ENCODE peak calls at places on chromosomes 16 and 17, in six cellular contexts. One of them, this sample, is unnamed.

GRCh38 chr17:60641810-60642220 is 35.8 kb upstream of the BCAS3 start:
- DNase-seq in tibial artery: peak; percentile 42
- DNase-seq in neural progenitor cell: peak; percentile 78
- DNase-seq in RWPE1: peak; percentile 46
- DNase-seq in heart right ventricle: no peak
- DNase-seq in esophagus squamous epithelium: no peak
- DNase-seq in this sample: peak; percentile 26

GRCh38 chr16:11402051-11402744 is 56.9 kb downstream of the RMI2 start:
- DNase-seq in tibial artery: no peak
- DNase-seq in heart right ventricle: peak; percentile 53
- DNase-seq in esophagus squamous epithelium: no peak
- DNase-seq in neural progenitor cell: no peak
- DNase-seq in RWPE1: no peak
- DNase-seq in this sample: no peak

GRCh38 chr16:89805136-89805905 is 11.1 kb downstream of the FANCA start:
- DNase-seq in neural progenitor cell: no peak
- DNase-seq in heart right ventricle: no peak
- DNase-seq in tibial artery: no peak
- DNase-seq in esophagus squamous epithelium: no peak
- DNase-seq in RWPE1: no peak
- DNase-seq in this sample: peak; percentile 36

GRCh38 chr16:12587646-12588277 is 215.9 kb downstream of the CPPED1 start:
- DNase-seq in esophagus squamous epithelium: no peak
- DNase-seq in tibial artery: no peak
- DNase-seq in heart right ventricle: no peak
- DNase-seq in neural progenitor cell: no peak
- DNase-seq in RWPE1: no peak
- DNase-seq in this sample: no peak

GRCh38 chr16:8941718-8942344 is 21.9 kb downstream of the USP7 start:
- DNase-seq in tibial artery: no peak
- DNase-seq in neural progenitor cell: no peak
- DNase-seq in RWPE1: no peak
- DNase-seq in heart right ventricle: no peak
- DNase-seq in esophagus squamous epithelium: no peak
- DNase-seq in this sample: no peak

GRCh38 chr16:73232555-73233422 is 184.9 kb upstream of the ZFHX3 start:
- DNase-seq in esophagus squamous epithelium: no peak
- DNase-seq in tibial artery: no peak
- DNase-seq in heart right ventricle: peak; percentile 21
- DNase-seq in neural progenitor cell: no peak
- DNase-seq in RWPE1: no peak
- DNase-seq in this sample: peak; percentile 58

GRCh38 chr17:40819528-40820125 is 2.8 kb downstream of the KRT10 start:
- DNase-seq in heart right ventricle: no peak
- DNase-seq in tibial artery: peak; percentile 38
- DNase-seq in neural progenitor cell: no peak
- DNase-seq in esophagus squamous epithelium: no peak
- DNase-seq in RWPE1: peak; percentile 11
- DNase-seq in this sample: no peak

GRCh38 chr16:21075252-21075651 is 75.4 kb downstream of the DNAH3 start:
- DNase-seq in esophagus squamous epithelium: no peak
- DNase-seq in heart right ventricle: no peak
- DNase-seq in RWPE1: no peak
- DNase-seq in tibial artery: no peak
- DNase-seq in neural progenitor cell: no peak
- DNase-seq in this sample: no peak

GRCh38 chr17:49183801-49184200 is 26.6 kb downstream of the GNGT2 start:
- DNase-seq in esophagus squamous epithelium: no peak
- DNase-seq in neural progenitor cell: no peak
- DNase-seq in RWPE1: no peak
- DNase-seq in tibial artery: no peak
- DNase-seq in heart right ventricle: no peak
- DNase-seq in this sample: no peak

GRCh38 chr17:81703747-81704654 is 834 bp downstream of the MRPL12 start:
- DNase-seq in heart right ventricle: no peak
- DNase-seq in RWPE1: no peak
- DNase-seq in neural progenitor cell: no peak
- DNase-seq in esophagus squamous epithelium: no peak
- DNase-seq in tibial artery: no peak
- DNase-seq in this sample: no peak

GRCh38 chr17:35586569-35587073 is 501 bp upstream of the AP2B1 start:
- DNase-seq in neural progenitor cell: no peak
- DNase-seq in heart right ventricle: no peak
- DNase-seq in tibial artery: no peak
- DNase-seq in RWPE1: no peak
- DNase-seq in esophagus squamous epithelium: no peak
- DNase-seq in this sample: no peak

GRCh38 chr16:10385725-10386516 is at the start of gene ATF7IP2:
- DNase-seq in RWPE1: peak; percentile 94
- DNase-seq in tibial artery: peak; percentile 65
- DNase-seq in heart right ventricle: peak; percentile 91
- DNase-seq in esophagus squamous epithelium: peak; percentile 45
- DNase-seq in neural progenitor cell: peak; percentile 94
- DNase-seq in this sample: peak; percentile 29

GRCh38 chr17:10471853-10472252 is 2.5 kb upstream of the MYH4 start:
- DNase-seq in esophagus squamous epithelium: no peak
- DNase-seq in neural progenitor cell: no peak
- DNase-seq in tibial artery: no peak
- DNase-seq in RWPE1: peak; percentile 5
- DNase-seq in heart right ventricle: no peak
- DNase-seq in this sample: no peak

GRCh38 chr16:72066747-72067146 is 3.7 kb downstream of the HPR start:
- DNase-seq in neural progenitor cell: peak; percentile 56
- DNase-seq in tibial artery: no peak
- DNase-seq in esophagus squamous epithelium: no peak
- DNase-seq in RWPE1: peak; percentile 36
- DNase-seq in heart right ventricle: no peak
- DNase-seq in this sample: no peak

GRCh38 chr16:17359778-17360177 is 111.0 kb downstream of the XYLT1 start:
- DNase-seq in tibial artery: no peak
- DNase-seq in esophagus squamous epithelium: no peak
- DNase-seq in neural progenitor cell: no peak
- DNase-seq in heart right ventricle: no peak
- DNase-seq in RWPE1: no peak
- DNase-seq in this sample: no peak

GRCh38 chr17:8745586-8746500 is 1.2 kb upstream of the CCDC42 start:
- DNase-seq in heart right ventricle: peak; percentile 80
- DNase-seq in RWPE1: peak; percentile 59
- DNase-seq in tibial artery: peak; percentile 63
- DNase-seq in esophagus squamous epithelium: no peak
- DNase-seq in neural progenitor cell: peak; percentile 84
- DNase-seq in this sample: peak; percentile 13

GRCh38 chr17:39244016-39244599 is 18.4 kb upstream of the STAC2 start:
- DNase-seq in RWPE1: no peak
- DNase-seq in heart right ventricle: no peak
- DNase-seq in esophagus squamous epithelium: no peak
- DNase-seq in tibial artery: no peak
- DNase-seq in neural progenitor cell: no peak
- DNase-seq in this sample: no peak

GRCh38 chr16:85821441-85821901 is 22.0 kb downstream of the COX4I1 start:
- DNase-seq in heart right ventricle: peak; percentile 77
- DNase-seq in RWPE1: peak; percentile 85
- DNase-seq in tibial artery: peak; percentile 68
- DNase-seq in esophagus squamous epithelium: no peak
- DNase-seq in neural progenitor cell: peak; percentile 87
- DNase-seq in this sample: peak; percentile 31

GRCh38 chr16:66511615-66512500 is 38.1 kb downstream of the TK2 start:
- DNase-seq in RWPE1: peak; percentile 77
- DNase-seq in tibial artery: no peak
- DNase-seq in neural progenitor cell: peak; percentile 33
- DNase-seq in heart right ventricle: no peak
- DNase-seq in esophagus squamous epithelium: no peak
- DNase-seq in this sample: no peak

GRCh38 chr16:31888735-31889134 is 15.1 kb downstream of the ZNF267 start:
- DNase-seq in neural progenitor cell: no peak
- DNase-seq in heart right ventricle: no peak
- DNase-seq in RWPE1: no peak
- DNase-seq in esophagus squamous epithelium: no peak
- DNase-seq in tibial artery: no peak
- DNase-seq in this sample: no peak

GRCh38 chr17:1347681-1348318 is 52.2 kb downstream of the YWHAE start:
- DNase-seq in tibial artery: peak; percentile 45
- DNase-seq in neural progenitor cell: no peak
- DNase-seq in heart right ventricle: no peak
- DNase-seq in esophagus squamous epithelium: no peak
- DNase-seq in RWPE1: no peak
- DNase-seq in this sample: no peak

GRCh38 chr17:14775761-14776492 is 475.0 kb downstream of the HS3ST3B1 start:
- DNase-seq in RWPE1: no peak
- DNase-seq in tibial artery: no peak
- DNase-seq in neural progenitor cell: no peak
- DNase-seq in heart right ventricle: no peak
- DNase-seq in esophagus squamous epithelium: no peak
- DNase-seq in this sample: no peak

GRCh38 chr17:77679589-77679988 is 278.9 kb upstream of the TNRC6C start:
- DNase-seq in RWPE1: no peak
- DNase-seq in esophagus squamous epithelium: no peak
- DNase-seq in tibial artery: no peak
- DNase-seq in neural progenitor cell: no peak
- DNase-seq in heart right ventricle: peak; percentile 32
- DNase-seq in this sample: no peak

GRCh38 chr17:38435795-38436194 is 7.5 kb downstream of the ARHGAP23 start:
- DNase-seq in neural progenitor cell: no peak
- DNase-seq in esophagus squamous epithelium: no peak
- DNase-seq in tibial artery: no peak
- DNase-seq in heart right ventricle: no peak
- DNase-seq in RWPE1: no peak
- DNase-seq in this sample: no peak

GRCh38 chr16:64950731-64951130 is 171.1 kb downstream of the CDH11 start:
- DNase-seq in tibial artery: no peak
- DNase-seq in RWPE1: no peak
- DNase-seq in neural progenitor cell: no peak
- DNase-seq in heart right ventricle: no peak
- DNase-seq in esophagus squamous epithelium: no peak
- DNase-seq in this sample: no peak

GRCh38 chr17:39626671-39627169 is at the start of gene PPP1R1B:
- DNase-seq in esophagus squamous epithelium: no peak
- DNase-seq in tibial artery: no peak
- DNase-seq in heart right ventricle: no peak
- DNase-seq in RWPE1: no peak
- DNase-seq in neural progenitor cell: peak; percentile 52
- DNase-seq in this sample: peak; percentile 50

GRCh38 chr17:57144567-57144966 is 59.5 kb downstream of the AKAP1 start:
- DNase-seq in neural progenitor cell: no peak
- DNase-seq in esophagus squamous epithelium: no peak
- DNase-seq in RWPE1: no peak
- DNase-seq in heart right ventricle: no peak
- DNase-seq in tibial artery: no peak
- DNase-seq in this sample: no peak

GRCh38 chr16:1057252-1057932 is 15.2 kb upstream of the SSTR5 start:
- DNase-seq in esophagus squamous epithelium: no peak
- DNase-seq in tibial artery: no peak
- DNase-seq in heart right ventricle: peak; percentile 53
- DNase-seq in RWPE1: peak; percentile 47
- DNase-seq in neural progenitor cell: peak; percentile 64
- DNase-seq in this sample: peak; percentile 40

DNA sequence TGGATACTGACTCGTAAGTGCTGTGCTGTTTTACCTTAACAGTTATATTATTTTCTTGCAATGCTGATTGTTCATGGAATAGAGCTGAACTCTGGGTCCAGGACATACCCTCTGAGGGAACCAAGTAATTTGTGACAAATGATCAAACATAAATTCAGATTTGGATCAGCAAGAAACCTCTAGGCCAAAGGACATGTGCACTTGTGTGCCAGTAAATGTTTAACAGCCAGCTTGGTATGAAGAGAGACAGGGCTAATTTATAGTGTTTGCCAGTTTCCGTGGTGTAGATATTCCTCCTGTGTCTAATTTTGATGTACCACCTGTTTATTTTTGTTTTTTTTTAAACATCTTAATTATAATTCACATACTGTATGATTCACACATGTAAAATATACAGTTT is 30.8 kb upstream of the MRC2 start:
- DNase-seq in neural progenitor cell: no peak
- DNase-seq in RWPE1: no peak
- DNase-seq in tibial artery: no peak
- DNase-seq in heart right ventricle: no peak
- DNase-seq in esophagus squamous epithelium: no peak
- DNase-seq in this sample: no peak
- H3K27ac ChIP-seq in neural progenitor cell: no peak overlapping the region
- H3K27ac ChIP-seq in RWPE1: no peak overlapping the region
- H3K27ac ChIP-seq in tibial artery: no peak overlapping the region
- H3K27ac ChIP-seq in heart right ventricle: no peak overlapping the region
- H3K27ac ChIP-seq in esophagus squamous epithelium: no peak overlapping the region
- H3K27ac ChIP-seq in this sample: no peak overlapping the region

GRCh38 chr17:75181110-75181509 is 1.6 kb downstream of the SUMO2 start:
- DNase-seq in neural progenitor cell: no peak
- DNase-seq in esophagus squamous epithelium: no peak
- DNase-seq in tibial artery: no peak
- DNase-seq in heart right ventricle: no peak
- DNase-seq in RWPE1: no peak
- DNase-seq in this sample: no peak
- H3K27ac ChIP-seq in neural progenitor cell: no peak overlapping the region
- H3K27ac ChIP-seq in esophagus squamous epithelium: peak overlapping the region; percentile 100
- H3K27ac ChIP-seq in tibial artery: peak overlapping the region; percentile 98
- H3K27ac ChIP-seq in heart right ventricle: peak overlapping the region; percentile 97
- H3K27ac ChIP-seq in RWPE1: no peak overlapping the region
- H3K27ac ChIP-seq in this sample: no peak overlapping the region

DNA sequence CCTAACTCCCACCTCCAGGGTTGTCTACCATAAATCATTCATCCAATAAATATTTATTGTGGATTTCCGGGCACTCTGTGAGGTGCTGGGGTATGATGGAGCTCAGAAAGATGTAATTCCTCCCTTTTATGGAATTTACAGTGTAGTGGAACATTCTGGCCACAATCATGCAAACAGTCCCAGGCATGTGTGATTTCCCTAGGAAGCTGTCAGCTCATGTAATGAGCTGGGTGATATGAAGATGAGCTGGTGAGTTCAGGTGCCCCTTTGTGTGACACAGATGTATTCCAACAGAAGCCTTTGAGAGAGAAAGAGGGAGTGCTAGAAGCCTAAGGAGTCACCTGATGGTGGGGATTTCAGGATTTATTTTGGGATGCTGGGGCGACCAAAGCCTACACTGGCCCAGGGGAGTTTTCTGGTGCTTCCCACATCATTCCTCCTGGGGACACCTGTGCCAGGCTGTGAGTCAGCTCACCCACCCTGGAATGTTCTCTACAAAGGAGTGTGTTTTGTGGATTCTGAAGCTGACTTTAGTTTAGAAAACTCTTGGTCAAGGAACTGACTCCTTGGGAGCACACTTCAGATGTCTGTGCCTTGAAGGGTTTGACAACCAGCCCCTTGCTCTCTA is 42.8 kb downstream of the HS3ST4 start:
- DNase-seq in tibial artery: no peak
- DNase-seq in RWPE1: no peak
- DNase-seq in esophagus squamous epithelium: no peak
- DNase-seq in neural progenitor cell: no peak
- DNase-seq in heart right ventricle: no peak
- DNase-seq in this sample: no peak
- H3K27ac ChIP-seq in tibial artery: no peak overlapping the region
- H3K27ac ChIP-seq in RWPE1: no peak overlapping the region
- H3K27ac ChIP-seq in esophagus squamous epithelium: no peak overlapping the region
- H3K27ac ChIP-seq in neural progenitor cell: no peak overlapping the region
- H3K27ac ChIP-seq in heart right ventricle: no peak overlapping the region
- H3K27ac ChIP-seq in this sample: no peak overlapping the region

DNA sequence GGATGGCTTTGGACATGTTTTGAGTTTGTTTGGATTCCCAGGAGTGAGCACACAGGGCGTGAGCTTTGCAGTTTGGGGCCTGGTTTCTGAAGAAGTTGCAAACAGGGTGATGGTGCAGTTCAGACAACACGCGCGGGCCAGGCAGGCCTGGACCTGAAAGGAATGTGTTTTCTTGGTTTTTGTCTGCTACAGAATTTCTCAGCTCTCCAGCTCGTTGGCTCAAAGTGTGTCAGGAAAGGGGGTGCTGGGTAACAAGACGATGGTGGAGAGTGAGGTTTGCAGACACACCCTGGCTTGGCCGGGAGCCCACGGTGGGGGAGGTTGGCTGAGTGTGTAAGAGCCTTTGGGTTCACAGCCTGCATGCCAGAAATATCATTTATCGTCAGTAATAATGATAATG is 82.3 kb downstream of the CMIP start:
- DNase-seq in tibial artery: no peak
- DNase-seq in RWPE1: peak; percentile 94
- DNase-seq in esophagus squamous epithelium: no peak
- DNase-seq in neural progenitor cell: no peak
- DNase-seq in heart right ventricle: peak; percentile 66
- DNase-seq in this sample: no peak
- H3K27ac ChIP-seq in tibial artery: no peak overlapping the region
- H3K27ac ChIP-seq in RWPE1: peak overlapping the region; percentile 100
- H3K27ac ChIP-seq in esophagus squamous epithelium: peak overlapping the region; percentile 96
- H3K27ac ChIP-seq in neural progenitor cell: no peak overlapping the region
- H3K27ac ChIP-seq in heart right ventricle: peak overlapping the region; percentile 48
- H3K27ac ChIP-seq in this sample: no peak overlapping the region